ENCODE peak calls at places on chromosomes 4 and X, in four cellular contexts. M is K562, C is HL-60, D is GM12878. Z is an unnamed sample.

GRCh38 chrX:87517571-87518141 is at the start of gene KLHL4:
- DNase-seq in D (no peak), C (no peak), M (peak; percentile 65), Z (no peak)

GRCh38 chr4:133151681-133152329 is 2.7 kb downstream of the PCDH10 start:
- DNase-seq in C (no peak), D (no peak), M (no peak), Z (no peak)

GRCh38 chr4:125433453-125433852 is 118.7 kb downstream of the FAT4 start:
- DNase-seq in M (no peak), C (no peak), D (no peak), Z (no peak)

GRCh38 chrX:46569621-46570020 is 3.9 kb upstream of the CHST7 start:
- DNase-seq in D (no peak), C (no peak), M (no peak), Z (no peak)

GRCh38 chr4:53863163-53863562 is 201.2 kb downstream of the CHIC2 start:
- DNase-seq in D (no peak), M (no peak), C (no peak), Z (no peak)

GRCh38 chr4:185914583-185915199 is 102.7 kb upstream of the SORBS2 start:
- DNase-seq in M (no peak), D (no peak), C (no peak), Z (no peak)

GRCh38 chr4:108144451-108144850 is 24.3 kb downstream of the LEF1 start:
- DNase-seq in M (peak; percentile 28), C (no peak), D (no peak), Z (no peak)

GRCh38 chr4:124803026-124803425 is 90.5 kb upstream of the ANKRD50 start:
- DNase-seq in D (no peak), C (no peak), M (no peak), Z (no peak)

GRCh38 chrX:47502591-47503222 is 19.7 kb upstream of the ZNF41 start:
- DNase-seq in M (no peak), D (no peak), C (no peak), Z (no peak)

GRCh38 chrX:10620121-10620699 is at the start of gene MID1:
- DNase-seq in C (no peak), M (no peak), D (no peak), Z (no peak)

GRCh38 chr4:4430492-4431195 is 43.7 kb downstream of the NSG1 start:
- DNase-seq in M (peak; percentile 65), C (peak; percentile 17), D (no peak), Z (peak; percentile 60)

GRCh38 chrX:14916017-14916674 is 42.9 kb downstream of the MOSPD2 start:
- DNase-seq in M (no peak), D (no peak), C (no peak), Z (no peak)

GRCh38 chrX:31508338-31508737 is 436.5 kb upstream of the FTHL17 start:
- DNase-seq in D (no peak), M (no peak), C (no peak), Z (no peak)

GRCh38 chrX:24657671-24658410 is 10.7 kb upstream of the PCYT1B start:
- DNase-seq in D (no peak), C (no peak), M (no peak), Z (no peak)

GRCh38 chrX:22134681-22135080 is 102.6 kb downstream of the PHEX start:
- DNase-seq in C (no peak), M (no peak), D (no peak), Z (no peak)

GRCh38 chr4:108398326-108398725 is 222.1 kb upstream of the RPL34 start:
- DNase-seq in M (no peak), C (no peak), D (no peak), Z (no peak)

GRCh38 chr4:138235419-138235952 is 6.7 kb downstream of the SLC7A11 start:
- DNase-seq in D (no peak), M (peak; percentile 65), C (peak; percentile 43), Z (no peak)

GRCh38 chrX:26848511-26848910 is 614.6 kb downstream of the PPP4R3C start:
- DNase-seq in M (no peak), D (no peak), C (no peak), Z (no peak)

GRCh38 chrX:108312938-108313337 is 125.3 kb downstream of the COL4A6 start:
- DNase-seq in M (no peak), C (no peak), D (no peak), Z (no peak)

GRCh38 chr4:81084029-81084428 is 53.5 kb downstream of the BMP3 start:
- DNase-seq in M (no peak), D (no peak), C (no peak), Z (no peak)

GRCh38 chrX:154002215-154002719 is 17.4 kb downstream of the IRAK1 start:
- DNase-seq in M (peak; percentile 89), D (no peak), C (peak; percentile 70), Z (no peak)

GRCh38 chrX:116462843-116463242 is at the start of gene CT83:
- DNase-seq in C (no peak), D (no peak), M (no peak), Z (no peak)

GRCh38 chr4:55080174-55080865 is 45.1 kb downstream of the KDR start:
- DNase-seq in M (no peak), D (no peak), C (no peak), Z (no peak)

GRCh38 chr4:92210906-92211305 is 92.9 kb upstream of the GRID2 start:
- DNase-seq in C (no peak), D (no peak), M (no peak), Z (no peak)
- TF ChIP-seq POLR2AphosphoS5 in C (no peak), D (no peak), M (no peak), Z (no peak)

GRCh38 chr4:155208258-155209054 is at the start of gene NPY2R:
- DNase-seq in M (no peak), D (no peak), C (no peak), Z (no peak)

GRCh38 chr4:155207534-155208257 is 740 bp upstream of the NPY2R start:
- DNase-seq in C (no peak), M (no peak), D (no peak), Z (no peak)
- TF ChIP-seq SPI1 in C (no peak), M (no peak), D (no peak), Z (no peak)

DNA sequence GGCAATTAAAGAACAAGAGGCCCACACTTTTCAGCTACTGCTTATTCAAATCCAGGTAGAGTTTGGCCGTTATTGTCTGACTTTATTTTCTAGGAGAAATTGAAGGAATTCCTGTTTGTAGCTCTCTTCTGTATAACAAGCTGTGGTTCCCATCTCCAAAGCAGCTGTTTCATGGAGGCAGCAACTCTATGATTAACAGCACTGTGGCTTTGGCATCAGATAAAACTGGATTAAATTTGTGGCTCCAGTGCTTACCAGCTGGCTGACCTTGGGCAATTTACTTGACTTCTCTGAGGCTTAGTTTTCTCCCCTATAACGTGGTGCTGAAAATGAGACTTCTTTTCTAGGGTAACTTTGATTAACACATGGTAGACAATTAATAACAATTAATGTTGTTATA is 28.1 kb downstream of the SLC30A9 start:
- DNase-seq in C (no peak), M (no peak), D (no peak), Z (no peak)
- TF ChIP-seq POLR2AphosphoS5 in C (no peak), M (no peak), D (no peak), Z (no peak)

DNA sequence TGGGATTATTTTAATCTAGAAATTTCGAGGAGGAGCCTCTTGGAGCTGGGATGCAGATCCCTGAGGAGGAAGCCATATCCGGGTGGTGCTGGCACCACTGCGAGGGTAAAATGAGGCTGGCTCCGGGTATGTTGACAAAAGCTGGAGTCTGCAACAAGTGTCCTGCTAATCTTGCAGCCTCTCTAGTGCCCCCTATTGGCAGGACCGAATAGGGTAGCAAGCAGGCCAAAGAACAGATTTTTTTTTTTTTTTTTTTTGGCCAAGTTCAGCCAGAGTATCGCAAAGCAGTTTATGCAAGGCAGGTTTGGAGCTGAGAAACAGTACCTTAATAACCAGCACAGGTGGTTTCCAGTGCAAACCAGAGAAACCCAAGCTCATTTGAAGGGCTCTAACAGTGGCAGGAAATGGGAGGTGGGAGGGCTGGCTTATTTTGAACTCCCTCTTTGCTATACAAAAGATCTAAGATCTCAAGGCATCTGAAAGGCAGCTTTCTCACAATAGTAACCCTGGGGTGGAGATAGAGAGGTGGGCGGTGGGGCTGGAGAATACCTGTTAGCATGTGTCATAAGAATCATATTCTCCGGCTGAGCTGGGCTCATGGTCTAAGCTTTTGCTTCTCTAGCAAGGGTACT is 38.2 kb upstream of the OCIAD2 start:
- DNase-seq in D (no peak), C (no peak), M (peak; percentile 69), Z (no peak)
- TF ChIP-seq SPI1 in D (no peak), C (no peak), M (no peak), Z (no peak)

DNA sequence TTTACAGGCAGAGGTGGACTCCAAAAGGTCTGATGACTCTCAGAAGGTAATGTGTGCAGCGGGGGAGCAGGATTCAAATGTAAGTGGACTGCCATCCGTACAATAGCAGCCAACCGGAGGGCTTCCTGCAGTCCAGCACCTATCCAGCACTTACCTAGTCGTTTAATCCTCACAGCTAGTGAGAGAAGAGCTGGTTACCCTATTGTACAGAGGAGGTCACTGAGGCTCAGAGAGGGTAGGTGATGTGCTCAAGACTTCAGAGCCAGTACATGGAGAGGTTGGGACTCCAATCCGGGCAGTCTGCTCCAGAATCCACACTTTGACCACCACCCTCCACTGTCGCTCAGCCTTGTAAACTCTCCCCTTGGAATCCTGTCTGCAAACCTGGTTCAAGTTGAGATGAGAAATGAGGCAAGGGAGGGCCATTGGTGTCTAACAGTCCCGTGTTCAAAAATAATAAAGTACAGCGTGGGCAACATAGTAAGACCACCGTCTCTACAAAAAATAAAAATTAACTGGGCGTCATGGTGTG is 22.5 kb upstream of the JAKMIP1 start:
- DNase-seq in C (no peak), M (no peak), D (no peak), Z (no peak)
- TF ChIP-seq POLR2AphosphoS5 in C (no peak), M (no peak), D (no peak), Z (no peak)

GRCh38 chr4:7703669-7704068 is 236.0 kb downstream of the AFAP1 start:
- DNase-seq in M (peak; percentile 6), C (no peak), D (no peak), Z (no peak)
- TF ChIP-seq SPI1 in M (no peak), C (no peak), D (no peak), Z (no peak)

DNA sequence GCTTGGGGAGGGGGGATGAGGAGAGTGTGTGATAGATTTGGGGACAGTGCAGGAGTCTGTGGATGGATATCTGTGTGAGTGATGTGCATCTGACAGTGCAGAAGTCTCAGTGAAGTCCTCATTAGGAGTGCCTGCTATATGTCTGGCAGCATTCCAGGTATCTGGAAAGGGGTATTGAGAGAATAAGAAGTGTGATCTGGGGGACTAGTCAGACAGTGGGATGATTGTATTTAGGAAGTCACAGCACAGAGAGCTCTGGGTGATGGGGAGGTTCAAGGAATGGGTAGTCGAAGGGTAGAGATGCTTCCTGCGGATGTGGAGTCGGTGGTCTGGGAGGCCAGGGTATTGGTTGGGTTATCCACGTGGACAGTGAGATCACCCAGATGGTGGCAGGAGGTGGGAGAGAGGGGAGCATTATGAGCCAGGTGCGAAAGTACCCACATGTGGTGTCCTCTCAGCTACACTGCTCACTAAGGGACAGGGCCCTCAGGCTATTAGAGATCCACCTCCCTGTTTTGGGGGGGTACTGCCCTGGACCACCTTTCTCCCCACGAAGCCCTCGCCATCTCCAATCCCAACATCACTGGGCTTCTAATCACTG is 9.8 kb downstream of the MAGED2 start:
- DNase-seq in C (no peak), M (no peak), D (no peak), Z (no peak)
- TF ChIP-seq POLR2AphosphoS5 in C (no peak), M (no peak), D (no peak), Z (no peak)

Z was measured in GM12891.